ENCODE peak calls at places on chromosomes 16 and 17, in four cellular contexts. O, F, I and K are unnamed samples.

GRCh38 chr16:57620316-57621231 is 7.9 kb upstream of the ADGRG1 start:
- DNase-seq in O (no peak), F (no peak), I (no peak), K (no peak)

GRCh38 chr16:1537763-1538289 is 4.4 kb downstream of the TMEM204 start:
- DNase-seq in F (no peak), O (no peak), I (no peak), K (no peak)

GRCh38 chr16:65538945-65539344 is 417.1 kb upstream of the CDH11 start:
- DNase-seq in F (no peak), I (peak), O (no peak), K (no peak)

GRCh38 chr16:24257965-24258364 is 1.8 kb downstream of the CACNG3 start:
- DNase-seq in F (no peak), O (no peak), I (no peak), K (no peak)

GRCh38 chr17:29722411-29723198 is 99.9 kb upstream of the CORO6 start:
- DNase-seq in O (peak), F (no peak), I (peak), K (peak)

GRCh38 chr17:32497431-32498205 is 10.8 kb downstream of the CDK5R1 start:
- DNase-seq in I (no peak), O (no peak), F (no peak), K (no peak)

GRCh38 chr16:46658925-46659324 is 30.1 kb downstream of the VPS35 start:
- DNase-seq in I (no peak), O (peak), F (no peak), K (no peak)

GRCh38 chr17:63420868-63421680 is 25.0 kb downstream of the CYB561 start:
- DNase-seq in I (no peak), O (no peak), F (no peak), K (no peak)

GRCh38 chr16:66751135-66751991 is at the start of gene DYNC1LI2:
- DNase-seq in F (peak), I (peak), O (peak), K (peak)

GRCh38 chr16:57572978-57573733 is 30.7 kb downstream of the ADGRG5 start:
- DNase-seq in F (no peak), O (no peak), I (no peak), K (no peak)

GRCh38 chr17:72554508-72554907 is 433.7 kb downstream of the SOX9 start:
- DNase-seq in O (no peak), F (no peak), I (no peak), K (no peak)

GRCh38 chr17:14080847-14081251 is 11.5 kb downstream of the COX10 start:
- DNase-seq in O (no peak), F (no peak), I (peak), K (no peak)

GRCh38 chr16:81376880-81377279 is 62.1 kb downstream of the GAN start:
- DNase-seq in F (no peak), O (no peak), I (no peak), K (no peak)

GRCh38 chr17:59369026-59369724 is 37.7 kb downstream of the YPEL2 start:
- DNase-seq in O (no peak), I (no peak), F (no peak), K (no peak)

GRCh38 chr17:17763136-17763535 is 73.7 kb downstream of the SREBF1 start:
- DNase-seq in O (no peak), I (no peak), F (no peak), K (no peak)

GRCh38 chr16:4673387-4674046 is 19.8 kb upstream of the NUDT16L1 start:
- DNase-seq in F (no peak), I (no peak), O (no peak), K (no peak)

GRCh38 chr17:77721823-77722160 is 236.7 kb upstream of the TNRC6C start:
- DNase-seq in F (no peak), O (peak), I (no peak), K (no peak)

GRCh38 chr16:80792031-80792430 is 12.4 kb downstream of the CDYL2 start:
- DNase-seq in F (no peak), O (no peak), I (no peak), K (no peak)

GRCh38 chr17:22443061-22443460 is 750.7 kb downstream of the KCNJ18 start:
- DNase-seq in I (no peak), O (no peak), F (no peak), K (no peak)

GRCh38 chr16:26391833-26392232 is 674.9 kb upstream of the C16orf82 start:
- DNase-seq in O (no peak), F (no peak), I (no peak), K (no peak)

GRCh38 chr17:63480826-63481487 is 4.1 kb downstream of the ACE start:
- DNase-seq in F (no peak), I (no peak), O (no peak), K (no peak)

GRCh38 chr16:8887952-8888560 is 5.9 kb downstream of the LITAFD start:
- DNase-seq in F (no peak), I (peak), O (no peak), K (peak)